ENCODE peak calls at places on chromosomes 5 and 9, in seven cellular contexts. One of them, this sample, is unnamed. For H3K4me1, the result is how much of the 10 kb centered on the place peaks cover.

GRCh38 chr5:62263401-62263800 is 42.6 kb upstream of the KIF2A start:
- DNase-seq in hepatocyte: no peak
- DNase-seq in vagina: no peak
- DNase-seq in CD4-positive, CD25-positive, alpha-beta regulatory T cell: no peak
- DNase-seq in GM23248: no peak
- DNase-seq in fibroblast of lung: no peak
- DNase-seq in stomach: no peak
- DNase-seq in this sample: no peak

GRCh38 chr5:14101922-14102321 is 41.2 kb upstream of the TRIO start:
- DNase-seq in hepatocyte: no peak
- DNase-seq in CD4-positive, CD25-positive, alpha-beta regulatory T cell: no peak
- DNase-seq in GM23248: peak
- DNase-seq in fibroblast of lung: peak
- DNase-seq in vagina: no peak
- DNase-seq in stomach: no peak
- DNase-seq in this sample: no peak

GRCh38 chr5:134420326-134420725 is 8.6 kb upstream of the CDKN2AIPNL start:
- DNase-seq in hepatocyte: no peak
- DNase-seq in CD4-positive, CD25-positive, alpha-beta regulatory T cell: no peak
- DNase-seq in GM23248: peak
- DNase-seq in vagina: no peak
- DNase-seq in fibroblast of lung: peak
- DNase-seq in stomach: no peak
- DNase-seq in this sample: no peak

GRCh38 chr5:43418561-43418960 is 6.4 kb upstream of the CCL28 start:
- DNase-seq in CD4-positive, CD25-positive, alpha-beta regulatory T cell: no peak
- DNase-seq in hepatocyte: no peak
- DNase-seq in stomach: no peak
- DNase-seq in fibroblast of lung: no peak
- DNase-seq in vagina: no peak
- DNase-seq in GM23248: no peak
- DNase-seq in this sample: no peak

GRCh38 chr9:757246-757881 is 84.1 kb upstream of the DMRT1 start:
- DNase-seq in GM23248: peak
- DNase-seq in CD4-positive, CD25-positive, alpha-beta regulatory T cell: no peak
- DNase-seq in vagina: peak
- DNase-seq in stomach: no peak
- DNase-seq in fibroblast of lung: peak
- DNase-seq in hepatocyte: peak
- DNase-seq in this sample: no peak

GRCh38 chr9:23288545-23288944 is 537.5 kb downstream of the ELAVL2 start:
- DNase-seq in vagina: no peak
- DNase-seq in fibroblast of lung: no peak
- DNase-seq in stomach: no peak
- DNase-seq in hepatocyte: no peak
- DNase-seq in GM23248: no peak
- DNase-seq in CD4-positive, CD25-positive, alpha-beta regulatory T cell: no peak
- DNase-seq in this sample: no peak

GRCh38 chr9:16461231-16461840 is 409.1 kb downstream of the BNC2 start:
- DNase-seq in hepatocyte: no peak
- DNase-seq in vagina: no peak
- DNase-seq in GM23248: no peak
- DNase-seq in stomach: no peak
- DNase-seq in fibroblast of lung: peak
- DNase-seq in CD4-positive, CD25-positive, alpha-beta regulatory T cell: no peak
- DNase-seq in this sample: peak

GRCh38 chr9:87663556-87663955 is 62.4 kb upstream of the CTSL start:
- DNase-seq in hepatocyte: no peak
- DNase-seq in stomach: no peak
- DNase-seq in vagina: peak
- DNase-seq in GM23248: no peak
- DNase-seq in fibroblast of lung: no peak
- DNase-seq in CD4-positive, CD25-positive, alpha-beta regulatory T cell: no peak
- DNase-seq in this sample: no peak

GRCh38 chr5:154740483-154740882 is 14.7 kb upstream of the LARP1 start:
- DNase-seq in vagina: no peak
- DNase-seq in CD4-positive, CD25-positive, alpha-beta regulatory T cell: no peak
- DNase-seq in stomach: peak
- DNase-seq in GM23248: peak
- DNase-seq in hepatocyte: peak
- DNase-seq in fibroblast of lung: peak
- DNase-seq in this sample: peak

GRCh38 chr5:127256886-127257597 is 33.6 kb upstream of the MEGF10 start:
- DNase-seq in hepatocyte: no peak
- DNase-seq in vagina: no peak
- DNase-seq in stomach: no peak
- DNase-seq in GM23248: no peak
- DNase-seq in fibroblast of lung: no peak
- DNase-seq in CD4-positive, CD25-positive, alpha-beta regulatory T cell: no peak
- DNase-seq in this sample: no peak

GRCh38 chr9:84216151-84216550 is 124.4 kb downstream of the SLC28A3 start:
- DNase-seq in hepatocyte: no peak
- DNase-seq in GM23248: peak
- DNase-seq in fibroblast of lung: no peak
- DNase-seq in CD4-positive, CD25-positive, alpha-beta regulatory T cell: no peak
- DNase-seq in stomach: no peak
- DNase-seq in vagina: no peak
- DNase-seq in this sample: no peak

GRCh38 chr9:98860871-98861293 is 53.4 kb downstream of the GALNT12 start:
- DNase-seq in GM23248: peak
- DNase-seq in fibroblast of lung: peak
- DNase-seq in vagina: no peak
- DNase-seq in CD4-positive, CD25-positive, alpha-beta regulatory T cell: no peak
- DNase-seq in stomach: peak
- DNase-seq in hepatocyte: peak
- DNase-seq in this sample: peak

GRCh38 chr5:93924628-93925027 is 183.2 kb upstream of the POU5F2 start:
- DNase-seq in CD4-positive, CD25-positive, alpha-beta regulatory T cell: no peak
- DNase-seq in stomach: no peak
- DNase-seq in hepatocyte: no peak
- DNase-seq in vagina: no peak
- DNase-seq in fibroblast of lung: peak
- DNase-seq in GM23248: peak
- DNase-seq in this sample: no peak

GRCh38 chr5:171537463-171537862 is 118.0 kb downstream of the FGF18 start:
- DNase-seq in GM23248: peak
- DNase-seq in stomach: no peak
- DNase-seq in hepatocyte: no peak
- DNase-seq in vagina: peak
- DNase-seq in fibroblast of lung: peak
- DNase-seq in CD4-positive, CD25-positive, alpha-beta regulatory T cell: no peak
- DNase-seq in this sample: no peak

GRCh38 chr5:97528941-97529340 is 345.9 kb upstream of the RIOK2 start:
- DNase-seq in hepatocyte: no peak
- DNase-seq in CD4-positive, CD25-positive, alpha-beta regulatory T cell: no peak
- DNase-seq in vagina: no peak
- DNase-seq in GM23248: peak
- DNase-seq in stomach: no peak
- DNase-seq in fibroblast of lung: peak
- DNase-seq in this sample: no peak

GRCh38 chr9:98127226-98127625 is 8.2 kb upstream of the TRIM14 start:
- DNase-seq in CD4-positive, CD25-positive, alpha-beta regulatory T cell: no peak
- DNase-seq in fibroblast of lung: no peak
- DNase-seq in hepatocyte: no peak
- DNase-seq in GM23248: no peak
- DNase-seq in stomach: no peak
- DNase-seq in vagina: peak
- DNase-seq in this sample: no peak

GRCh38 chr9:125815568-125815967 is 68.4 kb downstream of the PBX3 start:
- DNase-seq in fibroblast of lung: peak
- DNase-seq in hepatocyte: no peak
- DNase-seq in stomach: no peak
- DNase-seq in CD4-positive, CD25-positive, alpha-beta regulatory T cell: no peak
- DNase-seq in GM23248: peak
- DNase-seq in vagina: no peak
- DNase-seq in this sample: no peak

GRCh38 chr5:10540036-10540544 is 23.8 kb upstream of the ANKRD33B start:
- DNase-seq in GM23248: no peak
- DNase-seq in hepatocyte: no peak
- DNase-seq in stomach: no peak
- DNase-seq in vagina: no peak
- DNase-seq in fibroblast of lung: no peak
- DNase-seq in CD4-positive, CD25-positive, alpha-beta regulatory T cell: no peak
- DNase-seq in this sample: no peak

GRCh38 chr9:5549671-5550650 is 39.6 kb downstream of the PDCD1LG2 start:
- DNase-seq in fibroblast of lung: peak
- DNase-seq in stomach: no peak
- DNase-seq in hepatocyte: no peak
- DNase-seq in GM23248: peak
- DNase-seq in CD4-positive, CD25-positive, alpha-beta regulatory T cell: no peak
- DNase-seq in vagina: no peak
- DNase-seq in this sample: no peak

GRCh38 chr9:83013867-83014605 is 48.9 kb downstream of the RASEF start:
- DNase-seq in GM23248: peak
- DNase-seq in fibroblast of lung: peak
- DNase-seq in vagina: no peak
- DNase-seq in hepatocyte: no peak
- DNase-seq in CD4-positive, CD25-positive, alpha-beta regulatory T cell: no peak
- DNase-seq in stomach: no peak
- DNase-seq in this sample: no peak

GRCh38 chr5:146623009-146623408 is 107.0 kb upstream of the GPR151 start:
- DNase-seq in fibroblast of lung: no peak
- DNase-seq in vagina: no peak
- DNase-seq in GM23248: no peak
- DNase-seq in hepatocyte: no peak
- DNase-seq in CD4-positive, CD25-positive, alpha-beta regulatory T cell: no peak
- DNase-seq in stomach: no peak
- DNase-seq in this sample: no peak

GRCh38 chr5:59276277-59276647 is 617.3 kb downstream of the PDE4D start:
- DNase-seq in hepatocyte: no peak
- DNase-seq in CD4-positive, CD25-positive, alpha-beta regulatory T cell: no peak
- DNase-seq in fibroblast of lung: no peak
- DNase-seq in vagina: no peak
- DNase-seq in stomach: no peak
- DNase-seq in GM23248: peak
- DNase-seq in this sample: no peak

GRCh38 chr5:59276886-59277514 is 616.5 kb downstream of the PDE4D start:
- DNase-seq in GM23248: no peak
- DNase-seq in CD4-positive, CD25-positive, alpha-beta regulatory T cell: no peak
- DNase-seq in vagina: no peak
- DNase-seq in stomach: no peak
- DNase-seq in fibroblast of lung: peak
- DNase-seq in hepatocyte: no peak
- DNase-seq in this sample: peak

GRCh38 chr5:59274130-59274529 is 619.4 kb downstream of the PDE4D start:
- DNase-seq in hepatocyte: no peak
- DNase-seq in CD4-positive, CD25-positive, alpha-beta regulatory T cell: no peak
- DNase-seq in GM23248: no peak
- DNase-seq in vagina: no peak
- DNase-seq in stomach: no peak
- DNase-seq in fibroblast of lung: no peak
- DNase-seq in this sample: no peak

GRCh38 chr5:59275170-59275536 is 618.4 kb downstream of the PDE4D start:
- DNase-seq in hepatocyte: no peak
- DNase-seq in fibroblast of lung: no peak
- DNase-seq in vagina: no peak
- DNase-seq in CD4-positive, CD25-positive, alpha-beta regulatory T cell: no peak
- DNase-seq in GM23248: peak
- DNase-seq in stomach: no peak
- DNase-seq in this sample: no peak

GRCh38 chr5:59275537-59276276 is 617.8 kb downstream of the PDE4D start:
- DNase-seq in fibroblast of lung: peak
- DNase-seq in vagina: no peak
- DNase-seq in stomach: peak
- DNase-seq in hepatocyte: peak
- DNase-seq in GM23248: peak
- DNase-seq in CD4-positive, CD25-positive, alpha-beta regulatory T cell: no peak
- DNase-seq in this sample: peak
- H3K27ac ChIP-seq in fibroblast of lung: no peak
- H3K27ac ChIP-seq in vagina: peak
- H3K27ac ChIP-seq in stomach: peak
- H3K27ac ChIP-seq in hepatocyte: peak
- H3K27ac ChIP-seq in GM23248: no peak
- H3K27ac ChIP-seq in CD4-positive, CD25-positive, alpha-beta regulatory T cell: no peak
- H3K27ac ChIP-seq in this sample: peak

DNA sequence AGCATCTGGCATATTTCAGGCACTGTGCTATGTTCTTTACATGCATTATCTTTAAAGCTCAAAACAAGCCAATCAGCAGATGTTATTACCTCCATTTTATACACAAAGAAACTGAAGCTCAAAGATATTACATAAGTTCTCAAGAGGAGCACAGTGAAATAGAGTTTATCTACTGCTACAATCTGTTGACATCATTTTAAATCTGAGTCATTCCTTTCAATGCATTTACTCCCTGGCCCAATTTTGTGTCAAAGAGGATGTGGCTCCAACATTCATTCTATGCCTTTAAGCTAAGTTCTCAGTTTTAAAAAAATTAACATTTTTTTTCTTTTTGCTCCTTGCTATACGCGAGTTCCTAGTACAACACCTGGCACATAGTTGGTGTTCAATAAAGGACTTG is 486.3 kb upstream of the ZNF462 start:
- DNase-seq in fibroblast of lung: peak
- DNase-seq in CD4-positive, CD25-positive, alpha-beta regulatory T cell: no peak
- DNase-seq in vagina: no peak
- DNase-seq in GM23248: no peak
- DNase-seq in stomach: no peak
- DNase-seq in hepatocyte: no peak
- DNase-seq in this sample: no peak
- H3K4me1 ChIP-seq in fibroblast of lung: under half
- H3K4me1 ChIP-seq in CD4-positive, CD25-positive, alpha-beta regulatory T cell: under half
- H3K4me1 ChIP-seq in vagina: under half
- H3K4me1 ChIP-seq in GM23248: under half
- H3K4me1 ChIP-seq in stomach: under half
- H3K4me1 ChIP-seq in hepatocyte: under half
- H3K4me1 ChIP-seq in this sample: under half

DNA sequence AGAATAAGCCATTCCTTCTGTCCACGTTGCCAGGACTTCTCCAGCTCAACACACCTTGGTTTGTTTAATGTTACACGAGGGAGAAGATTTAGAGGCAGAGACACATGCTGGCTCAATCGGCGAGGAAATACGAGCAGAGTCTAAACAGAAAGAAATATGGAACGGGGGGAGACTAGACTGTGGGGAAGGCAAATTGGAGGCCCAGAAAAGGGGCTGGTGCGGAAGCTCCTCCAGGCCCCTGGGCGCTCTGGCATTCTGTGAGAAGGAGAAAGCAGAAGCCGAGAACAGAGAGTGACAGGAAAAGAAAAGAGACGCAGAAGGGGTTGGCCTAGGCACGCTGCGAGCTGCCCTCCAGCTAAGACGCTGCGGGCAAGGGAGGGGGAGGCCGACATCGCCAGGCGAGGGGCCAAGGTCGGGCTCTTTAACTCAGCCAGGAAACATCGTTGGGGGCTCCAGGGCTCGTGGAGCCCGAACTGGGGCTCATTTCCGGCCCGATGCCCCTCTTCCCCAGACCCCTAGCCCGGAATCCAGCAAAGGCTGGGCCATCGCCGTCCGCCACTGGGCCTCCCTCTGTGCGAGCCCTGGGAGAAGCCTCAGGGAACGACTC is 3.2 kb upstream of the PAX5 start:
- DNase-seq in vagina: no peak
- DNase-seq in fibroblast of lung: no peak
- DNase-seq in hepatocyte: no peak
- DNase-seq in stomach: no peak
- DNase-seq in GM23248: no peak
- DNase-seq in CD4-positive, CD25-positive, alpha-beta regulatory T cell: no peak
- DNase-seq in this sample: no peak
- H3K27ac ChIP-seq in vagina: no peak
- H3K27ac ChIP-seq in fibroblast of lung: no peak
- H3K27ac ChIP-seq in hepatocyte: no peak
- H3K27ac ChIP-seq in stomach: no peak
- H3K27ac ChIP-seq in GM23248: no peak
- H3K27ac ChIP-seq in CD4-positive, CD25-positive, alpha-beta regulatory T cell: no peak
- H3K27ac ChIP-seq in this sample: no peak

GRCh38 chr9:38018230-38018963 is 50.6 kb downstream of the SHB start:
- DNase-seq in stomach: no peak
- DNase-seq in hepatocyte: no peak
- DNase-seq in GM23248: peak
- DNase-seq in CD4-positive, CD25-positive, alpha-beta regulatory T cell: no peak
- DNase-seq in vagina: no peak
- DNase-seq in fibroblast of lung: no peak
- DNase-seq in this sample: peak
- H3K4me1 ChIP-seq in stomach: half or more
- H3K4me1 ChIP-seq in hepatocyte: half or more
- H3K4me1 ChIP-seq in GM23248: under half
- H3K4me1 ChIP-seq in CD4-positive, CD25-positive, alpha-beta regulatory T cell: under half
- H3K4me1 ChIP-seq in vagina: half or more
- H3K4me1 ChIP-seq in fibroblast of lung: under half
- H3K4me1 ChIP-seq in this sample: half or more

This sample was measured in thyroid gland.